ENCODE peak calls at places on chromosomes 16 and 17, in nine cellular contexts. C, M, E, X, T, Z, O, L and A are unnamed samples.

GRCh38 chr16:2930236-2930635 is 18.5 kb downstream of the FLYWCH1 start:
- DNase-seq in C (no peak), M (no peak), E (no peak), X (no peak), T (no peak), Z (no peak), O (no peak), L (no peak), A (no peak)

GRCh38 chr17:80981062-80981902 is 10.4 kb upstream of the CHMP6 start:
- DNase-seq in C (no peak), M (peak; percentile 56), E (peak; percentile 57), X (peak; percentile 22), T (no peak), Z (no peak), O (no peak), L (peak; percentile 68), A (peak; percentile 32)

GRCh38 chr17:43200127-43200526 is 11.5 kb upstream of the TMEM106A start:
- DNase-seq in C (no peak), M (no peak), E (no peak), X (no peak), T (no peak), Z (no peak), O (no peak), L (peak; percentile 39), A (no peak)

GRCh38 chr17:42766124-42766523 is 5.1 kb downstream of the RAMP2 start:
- DNase-seq in C (no peak), M (no peak), E (no peak), X (no peak), T (no peak), Z (no peak), O (no peak), L (no peak), A (no peak)

GRCh38 chr16:83968483-83968865 is 430 bp downstream of the NECAB2 start:
- DNase-seq in C (no peak), M (no peak), E (no peak), X (no peak), T (no peak), Z (no peak), O (no peak), L (no peak), A (no peak)

GRCh38 chr17:57442914-57443571 is 186.7 kb downstream of the MSI2 start:
- DNase-seq in C (no peak), M (no peak), E (peak; percentile 39), X (no peak), T (no peak), Z (no peak), O (peak; percentile 18), L (no peak), A (peak; percentile 65)

GRCh38 chr17:28812980-28813377 is 29.6 kb downstream of the FAM222B start:
- DNase-seq in C (no peak), M (no peak), E (no peak), X (no peak), T (no peak), Z (no peak), O (no peak), L (no peak), A (no peak)

GRCh38 chr16:24088767-24089166 is 167.4 kb upstream of the CACNG3 start:
- DNase-seq in C (no peak), M (no peak), E (no peak), X (no peak), T (no peak), Z (no peak), O (no peak), L (peak; percentile 16), A (no peak)

GRCh38 chr16:82814059-82814458 is 187.3 kb downstream of the CDH13 start:
- DNase-seq in C (no peak), M (no peak), E (no peak), X (no peak), T (no peak), Z (no peak), O (no peak), L (no peak), A (no peak)

GRCh38 chr16:67563708-67564468 is 1.6 kb downstream of the CTCF start:
- DNase-seq in C (no peak), M (no peak), E (no peak), X (peak; percentile 46), T (no peak), Z (no peak), O (peak; percentile 22), L (peak; percentile 48), A (peak; percentile 46)

GRCh38 chr17:55751720-55752250 is 934 bp downstream of the PCTP start:
- DNase-seq in C (no peak), M (no peak), E (no peak), X (no peak), T (no peak), Z (no peak), O (no peak), L (peak; percentile 7), A (no peak)

GRCh38 chr17:34633351-34633750 is 54.0 kb downstream of the TMEM132E start:
- DNase-seq in C (no peak), M (no peak), E (no peak), X (no peak), T (no peak), Z (no peak), O (no peak), L (peak; percentile 75), A (no peak)

GRCh38 chr17:81045590-81046095 is 10.7 kb downstream of the BAIAP2 start:
- DNase-seq in C (no peak), M (no peak), E (no peak), X (no peak), T (no peak), Z (no peak), O (no peak), L (no peak), A (no peak)

GRCh38 chr16:62298567-62298966 is 262.3 kb upstream of the CDH8 start:
- DNase-seq in C (no peak), M (no peak), E (no peak), X (no peak), T (no peak), Z (no peak), O (no peak), L (no peak), A (no peak)

GRCh38 chr16:49490321-49490705 is 116.7 kb downstream of the C16orf78 start:
- DNase-seq in C (no peak), M (no peak), E (no peak), X (no peak), T (no peak), Z (no peak), O (no peak), L (no peak), A (no peak)

GRCh38 chr16:9363520-9363919 is 272.1 kb downstream of the HAPSTR1 start:
- DNase-seq in C (no peak), M (no peak), E (no peak), X (no peak), T (no peak), Z (no peak), O (no peak), L (no peak), A (no peak)

GRCh38 chr17:81601525-81602120 is 35.3 kb downstream of the NPLOC4 start:
- DNase-seq in C (peak; percentile 28), M (peak; percentile 81), E (peak; percentile 42), X (peak; percentile 74), T (peak; percentile 59), Z (peak; percentile 16), O (peak; percentile 36), L (peak; percentile 78), A (peak; percentile 46)

GRCh38 chr17:8997994-8998628 is 23.2 kb upstream of the NTN1 start:
- DNase-seq in C (no peak), M (peak; percentile 77), E (peak; percentile 77), X (peak; percentile 66), T (peak; percentile 82), Z (peak; percentile 78), O (peak; percentile 73), L (peak; percentile 83), A (peak; percentile 81)

GRCh38 chr16:56916571-56917403 is 15.2 kb upstream of the HERPUD1 start:
- DNase-seq in C (no peak), M (no peak), E (no peak), X (no peak), T (no peak), Z (no peak), O (no peak), L (no peak), A (peak; percentile 45)

GRCh38 chr17:57370051-57370581 is 113.8 kb downstream of the MSI2 start:
- DNase-seq in C (peak; percentile 38), M (peak; percentile 84), E (no peak), X (peak; percentile 83), T (no peak), Z (no peak), O (no peak), L (no peak), A (no peak)

GRCh38 chr17:3471599-3471998 is at the start of gene SPATA22:
- DNase-seq in C (no peak), M (no peak), E (no peak), X (no peak), T (no peak), Z (no peak), O (no peak), L (no peak), A (no peak)

GRCh38 chr16:52963471-52963870 is 89.2 kb downstream of the CHD9NB start:
- DNase-seq in C (no peak), M (no peak), E (no peak), X (no peak), T (no peak), Z (no peak), O (no peak), L (peak; percentile 51), A (no peak)

GRCh38 chr16:85717393-85718152 is 28.8 kb upstream of the GINS2 start:
- DNase-seq in C (peak; percentile 24), M (peak; percentile 77), E (peak; percentile 55), X (peak; percentile 72), T (peak; percentile 48), Z (peak; percentile 75), O (peak; percentile 54), L (peak; percentile 90), A (peak; percentile 58)

GRCh38 chr17:17051791-17052461 is 9.7 kb downstream of the MPRIP start:
- DNase-seq in C (no peak), M (no peak), E (no peak), X (no peak), T (no peak), Z (no peak), O (no peak), L (no peak), A (no peak)